ENCODE peak calls at places on chromosomes 4 and X, in five cellular contexts. X is ovary, B is aorta, Y is HCEC 1CT, N is PC-3. L is an unnamed sample.

GRCh38 chr4:77156912-77157858 is at the start of gene CCNG2:
- DNase-seq in X (peak), B (peak), Y (peak), N (peak), L (peak)

GRCh38 chrX:2452317-2452784 is 48.4 kb downstream of the DHRSX start:
- DNase-seq in X (no peak), B (no peak), Y (no peak), N (no peak), L (no peak)

GRCh38 chrX:21383546-21383945 is 9.3 kb downstream of the CNKSR2 start:
- DNase-seq in X (no peak), B (no peak), Y (no peak), N (no peak), L (no peak)

GRCh38 chrX:104351173-104351769 is 96.5 kb upstream of the ESX1 start:
- DNase-seq in X (no peak), B (no peak), Y (peak), N (peak), L (peak)

GRCh38 chr4:20299515-20299914 is 47.8 kb downstream of the SLIT2 start:
- DNase-seq in X (no peak), B (no peak), Y (peak), N (peak), L (peak)

GRCh38 chr4:73831569-73831968 is 4.9 kb upstream of the CXCL6 start:
- DNase-seq in X (no peak), B (no peak), Y (no peak), N (no peak), L (peak)

GRCh38 chrX:153521034-153521433 is 3.6 kb downstream of the ATP2B3 start:
- DNase-seq in X (no peak), B (no peak), Y (no peak), N (no peak), L (no peak)

GRCh38 chr4:83107636-83108035 is 6.9 kb downstream of the PLAC8 start:
- DNase-seq in X (no peak), B (no peak), Y (no peak), N (no peak), L (no peak)

GRCh38 chr4:42339935-42340406 is 57.3 kb upstream of the SHISA3 start:
- DNase-seq in X (peak), B (peak), Y (no peak), N (no peak), L (no peak)

GRCh38 chr4:164177186-164177585 is 576.7 kb upstream of the SMIM31 start:
- DNase-seq in X (no peak), B (no peak), Y (no peak), N (no peak), L (no peak)

GRCh38 chr4:189279188-189279587 is 661.5 kb upstream of the FRG1 start:
- DNase-seq in X (no peak), B (no peak), Y (no peak), N (no peak), L (no peak)

GRCh38 chr4:112431158-112431557 is 84.8 kb downstream of the NEUROG2 start:
- DNase-seq in X (no peak), B (no peak), Y (no peak), N (no peak), L (no peak)

GRCh38 chr4:8905236-8905772 is 33.7 kb upstream of the HMX1 start:
- DNase-seq in X (no peak), B (peak), Y (no peak), N (no peak), L (no peak)

GRCh38 chrX:9221714-9222113 is 187.8 kb upstream of the FAM9B start:
- DNase-seq in X (no peak), B (no peak), Y (no peak), N (no peak), L (no peak)

GRCh38 chrX:117707948-117708743 is 408.5 kb downstream of the KLHL13 start:
- DNase-seq in X (no peak), B (no peak), Y (no peak), N (no peak), L (no peak)

GRCh38 chrX:120120223-120120622 is 4.5 kb upstream of the RHOXF1 start:
- DNase-seq in X (no peak), B (no peak), Y (peak), N (peak), L (peak)

GRCh38 chr4:42501624-42502401 is 104.5 kb downstream of the SHISA3 start:
- DNase-seq in X (no peak), B (no peak), Y (no peak), N (no peak), L (no peak)

GRCh38 chr4:53541577-53542206 is 49.6 kb downstream of the LNX1 start:
- DNase-seq in X (no peak), B (no peak), Y (peak), N (peak), L (peak)

GRCh38 chr4:151484396-151485102 is 75.6 kb downstream of the FHIP1A start:
- DNase-seq in X (no peak), B (no peak), Y (peak), N (peak), L (peak)

GRCh38 chr4:1872918-1873269 is 1.7 kb downstream of the NSD2 start:
- DNase-seq in X (no peak), B (no peak), Y (peak), N (peak), L (peak)

GRCh38 chr4:104732766-104733165 is 238.1 kb upstream of the CXXC4 start:
- DNase-seq in X (no peak), B (no peak), Y (no peak), N (no peak), L (no peak)

GRCh38 chr4:29539226-29539625 is 1180.9 kb upstream of the PCDH7 start:
- DNase-seq in X (no peak), B (no peak), Y (no peak), N (no peak), L (no peak)

GRCh38 chrX:24899391-24899790 is 116.4 kb downstream of the ARX start:
- DNase-seq in X (no peak), B (no peak), Y (no peak), N (no peak), L (no peak)

GRCh38 chr4:7672601-7673000 is 237.9 kb upstream of the PSAPL1 start:
- DNase-seq in X (no peak), B (no peak), Y (no peak), N (no peak), L (no peak)

GRCh38 chrX:24216037-24216436 is 66.5 kb downstream of the ZFX start:
- DNase-seq in X (no peak), B (no peak), Y (no peak), N (no peak), L (no peak)

GRCh38 chrX:38816158-38816557 is 14.9 kb downstream of the MID1IP1 start:
- DNase-seq in X (no peak), B (no peak), Y (peak), N (no peak), L (no peak)

GRCh38 chrX:46913710-46914109 is 1.5 kb downstream of the JADE3 start:
- DNase-seq in X (peak), B (no peak), Y (peak), N (peak), L (peak)

GRCh38 chr4:71188197-71188625 is 150.6 kb upstream of the SLC4A4 start:
- DNase-seq in X (no peak), B (no peak), Y (no peak), N (no peak), L (no peak)

GRCh38 chr4:55183926-55184599 is 58.7 kb upstream of the KDR start:
- DNase-seq in X (no peak), B (no peak), Y (peak), N (peak), L (peak)

GRCh38 chr4:8278009-8278395 is 8.4 kb downstream of the HTRA3 start:
- DNase-seq in X (no peak), B (peak), Y (no peak), N (no peak), L (peak)

GRCh38 chrX:153966841-153967535 is 4.6 kb downstream of the HCFC1 start:
- DNase-seq in X (no peak), B (peak), Y (no peak), N (no peak), L (no peak)

GRCh38 chrX:52852110-52852872 is 15.6 kb downstream of the XAGE3 start:
- DNase-seq in X (no peak), B (no peak), Y (peak), N (peak), L (peak)